ENCODE peak calls at places on chromosomes 11 and 22, in four cellular contexts. One of them, this sample, is unnamed. For H3K9me3, the result is how much of the 10 kb centered on the place peaks cover.

GRCh38 chr11:46436113-46436512 is 44.5 kb upstream of the CHRM4 start:
- DNase-seq in heart right ventricle: no peak
- DNase-seq in CD4-positive, alpha-beta memory T cell: no peak
- DNase-seq in CD8-positive, alpha-beta T cell: no peak
- DNase-seq in this sample: no peak

GRCh38 chr22:23306438-23306921 is 126.2 kb downstream of the BCR start:
- DNase-seq in heart right ventricle: peak
- DNase-seq in CD4-positive, alpha-beta memory T cell: no peak
- DNase-seq in CD8-positive, alpha-beta T cell: no peak
- DNase-seq in this sample: no peak

GRCh38 chr11:115501895-115502589 is 2.2 kb downstream of the CADM1 start:
- DNase-seq in heart right ventricle: no peak
- DNase-seq in CD4-positive, alpha-beta memory T cell: peak
- DNase-seq in CD8-positive, alpha-beta T cell: no peak
- DNase-seq in this sample: no peak

GRCh38 chr11:100759106-100759505 is 72.0 kb downstream of the ARHGAP42 start:
- DNase-seq in heart right ventricle: no peak
- DNase-seq in CD4-positive, alpha-beta memory T cell: no peak
- DNase-seq in CD8-positive, alpha-beta T cell: no peak
- DNase-seq in this sample: no peak

GRCh38 chr11:67032830-67033555 is 10.1 kb downstream of the SYT12 start:
- DNase-seq in heart right ventricle: no peak
- DNase-seq in CD4-positive, alpha-beta memory T cell: no peak
- DNase-seq in CD8-positive, alpha-beta T cell: no peak
- DNase-seq in this sample: no peak

GRCh38 chr22:40443675-40444482 is 73.5 kb downstream of the SGSM3 start:
- DNase-seq in heart right ventricle: no peak
- DNase-seq in CD4-positive, alpha-beta memory T cell: no peak
- DNase-seq in CD8-positive, alpha-beta T cell: no peak
- DNase-seq in this sample: no peak

GRCh38 chr11:6298605-6299004 is 21.7 kb downstream of the CAVIN3 start:
- DNase-seq in heart right ventricle: peak
- DNase-seq in CD4-positive, alpha-beta memory T cell: no peak
- DNase-seq in CD8-positive, alpha-beta T cell: no peak
- DNase-seq in this sample: peak

GRCh38 chr22:37726240-37726887 is 29.5 kb downstream of the TRIOBP start:
- DNase-seq in heart right ventricle: no peak
- DNase-seq in CD4-positive, alpha-beta memory T cell: no peak
- DNase-seq in CD8-positive, alpha-beta T cell: no peak
- DNase-seq in this sample: no peak

GRCh38 chr11:76161261-76161961 is 44.9 kb downstream of the WNT11 start:
- DNase-seq in heart right ventricle: peak
- DNase-seq in CD4-positive, alpha-beta memory T cell: no peak
- DNase-seq in CD8-positive, alpha-beta T cell: no peak
- DNase-seq in this sample: no peak

GRCh38 chr11:13101836-13102574 is 92.9 kb downstream of the RASSF10 start:
- DNase-seq in heart right ventricle: no peak
- DNase-seq in CD4-positive, alpha-beta memory T cell: no peak
- DNase-seq in CD8-positive, alpha-beta T cell: no peak
- DNase-seq in this sample: no peak

GRCh38 chr11:32088117-32088941 is 2.5 kb upstream of the RCN1 start:
- DNase-seq in heart right ventricle: peak
- DNase-seq in CD4-positive, alpha-beta memory T cell: no peak
- DNase-seq in CD8-positive, alpha-beta T cell: no peak
- DNase-seq in this sample: peak

GRCh38 chr11:78310500-78310909 is 107.1 kb downstream of the GAB2 start:
- DNase-seq in heart right ventricle: peak
- DNase-seq in CD4-positive, alpha-beta memory T cell: no peak
- DNase-seq in CD8-positive, alpha-beta T cell: no peak
- DNase-seq in this sample: peak

GRCh38 chr11:70675697-70676374 is 277.5 kb downstream of the CTTN start:
- DNase-seq in heart right ventricle: no peak
- DNase-seq in CD4-positive, alpha-beta memory T cell: no peak
- DNase-seq in CD8-positive, alpha-beta T cell: no peak
- DNase-seq in this sample: no peak

GRCh38 chr11:114260483-114260882 is 35.7 kb upstream of the NNMT start:
- DNase-seq in heart right ventricle: no peak
- DNase-seq in CD4-positive, alpha-beta memory T cell: no peak
- DNase-seq in CD8-positive, alpha-beta T cell: no peak
- DNase-seq in this sample: peak

GRCh38 chr11:21072517-21072916 is 403.1 kb downstream of the NELL1 start:
- DNase-seq in heart right ventricle: no peak
- DNase-seq in CD4-positive, alpha-beta memory T cell: no peak
- DNase-seq in CD8-positive, alpha-beta T cell: no peak
- DNase-seq in this sample: no peak

GRCh38 chr11:62431171-62431895 is 12.5 kb downstream of the SCGB1A1 start:
- DNase-seq in heart right ventricle: no peak
- DNase-seq in CD4-positive, alpha-beta memory T cell: no peak
- DNase-seq in CD8-positive, alpha-beta T cell: no peak
- DNase-seq in this sample: no peak

GRCh38 chr11:10925149-10925926 is 67.5 kb upstream of the ZBED5 start:
- DNase-seq in heart right ventricle: no peak
- DNase-seq in CD4-positive, alpha-beta memory T cell: no peak
- DNase-seq in CD8-positive, alpha-beta T cell: no peak
- DNase-seq in this sample: no peak

GRCh38 chr11:93123351-93123898 is 74.4 kb downstream of the SLC36A4 start:
- DNase-seq in heart right ventricle: peak
- DNase-seq in CD4-positive, alpha-beta memory T cell: no peak
- DNase-seq in CD8-positive, alpha-beta T cell: no peak
- DNase-seq in this sample: peak

GRCh38 chr22:33524511-33525270 is 395.6 kb downstream of the LARGE1 start:
- DNase-seq in heart right ventricle: no peak
- DNase-seq in CD4-positive, alpha-beta memory T cell: no peak
- DNase-seq in CD8-positive, alpha-beta T cell: no peak
- DNase-seq in this sample: no peak

GRCh38 chr11:132772712-132773545 is 759.4 kb downstream of the OPCML start:
- DNase-seq in heart right ventricle: no peak
- DNase-seq in CD4-positive, alpha-beta memory T cell: no peak
- DNase-seq in CD8-positive, alpha-beta T cell: no peak
- DNase-seq in this sample: no peak

GRCh38 chr11:66988238-66988637 is 13.1 kb downstream of the C11orf86 start:
- DNase-seq in heart right ventricle: no peak
- DNase-seq in CD4-positive, alpha-beta memory T cell: no peak
- DNase-seq in CD8-positive, alpha-beta T cell: no peak
- DNase-seq in this sample: no peak

GRCh38 chr22:39970742-39971141 is 10.5 kb downstream of the TMA7B start:
- DNase-seq in heart right ventricle: no peak
- DNase-seq in CD4-positive, alpha-beta memory T cell: no peak
- DNase-seq in CD8-positive, alpha-beta T cell: no peak
- DNase-seq in this sample: no peak

GRCh38 chr11:104700609-104701008 is 197.7 kb downstream of the CASP12 start:
- DNase-seq in heart right ventricle: no peak
- DNase-seq in CD4-positive, alpha-beta memory T cell: peak
- DNase-seq in CD8-positive, alpha-beta T cell: no peak
- DNase-seq in this sample: no peak

GRCh38 chr22:41699264-41700104 is at the start of gene MEI1:
- DNase-seq in heart right ventricle: peak
- DNase-seq in CD4-positive, alpha-beta memory T cell: peak
- DNase-seq in CD8-positive, alpha-beta T cell: peak
- DNase-seq in this sample: peak

GRCh38 chr11:15501566-15501965 is 386.8 kb downstream of the INSC start:
- DNase-seq in heart right ventricle: no peak
- DNase-seq in CD4-positive, alpha-beta memory T cell: no peak
- DNase-seq in CD8-positive, alpha-beta T cell: no peak
- DNase-seq in this sample: no peak

GRCh38 chr22:24068717-24069116 is 57.6 kb downstream of the CABIN1 start:
- DNase-seq in heart right ventricle: no peak
- DNase-seq in CD4-positive, alpha-beta memory T cell: no peak
- DNase-seq in CD8-positive, alpha-beta T cell: no peak
- DNase-seq in this sample: no peak

GRCh38 chr11:74611369-74611861 is 19.0 kb downstream of the POLD3 start:
- DNase-seq in heart right ventricle: no peak
- DNase-seq in CD4-positive, alpha-beta memory T cell: peak
- DNase-seq in CD8-positive, alpha-beta T cell: no peak
- DNase-seq in this sample: no peak

GRCh38 chr11:65700377-65700776 is 11.7 kb upstream of the KAT5 start:
- DNase-seq in heart right ventricle: no peak
- DNase-seq in CD4-positive, alpha-beta memory T cell: no peak
- DNase-seq in CD8-positive, alpha-beta T cell: no peak
- DNase-seq in this sample: no peak

GRCh38 chr11:114775849-114776621 is 97.7 kb downstream of the NXPE2 start:
- DNase-seq in heart right ventricle: peak
- DNase-seq in CD4-positive, alpha-beta memory T cell: no peak
- DNase-seq in CD8-positive, alpha-beta T cell: no peak
- DNase-seq in this sample: no peak

GRCh38 chr11:63549411-63549810 is 12.8 kb downstream of the PLAAT4 start:
- DNase-seq in heart right ventricle: no peak
- DNase-seq in CD4-positive, alpha-beta memory T cell: no peak
- DNase-seq in CD8-positive, alpha-beta T cell: no peak
- DNase-seq in this sample: no peak

GRCh38 chr11:119754199-119754598 is 25.2 kb upstream of the NECTIN1 start:
- DNase-seq in heart right ventricle: no peak
- DNase-seq in CD4-positive, alpha-beta memory T cell: no peak
- DNase-seq in CD8-positive, alpha-beta T cell: no peak
- DNase-seq in this sample: no peak

GRCh38 chr22:18055619-18056160 is 22.1 kb upstream of the PEX26 start:
- DNase-seq in heart right ventricle: no peak
- DNase-seq in CD4-positive, alpha-beta memory T cell: no peak
- DNase-seq in CD8-positive, alpha-beta T cell: no peak
- DNase-seq in this sample: no peak
- H3K27ac ChIP-seq in heart right ventricle: peak
- H3K27ac ChIP-seq in CD4-positive, alpha-beta memory T cell: no peak
- H3K27ac ChIP-seq in CD8-positive, alpha-beta T cell: no peak
- H3K27ac ChIP-seq in this sample: peak

DNA sequence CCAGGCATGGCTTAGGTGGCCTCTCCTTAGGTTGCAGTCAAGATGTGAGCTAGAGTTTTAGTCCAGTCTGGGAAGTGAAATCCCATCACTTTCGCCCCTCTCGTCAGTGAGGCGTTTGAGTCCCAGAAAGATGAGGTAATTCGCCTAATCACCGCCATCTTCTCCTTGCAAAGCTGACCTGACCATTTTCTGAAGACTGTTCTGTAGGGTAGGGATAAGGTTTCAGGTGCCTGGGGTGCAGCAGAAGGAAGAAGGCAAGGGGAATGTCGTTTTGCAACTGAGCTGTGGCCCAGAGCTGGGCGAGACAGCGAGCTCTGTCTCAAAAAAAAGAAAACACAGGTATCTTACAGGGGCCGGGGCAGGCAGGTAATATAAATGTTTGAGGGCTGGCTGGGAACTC is 61.7 kb upstream of the CECR2 start:
- DNase-seq in heart right ventricle: no peak
- DNase-seq in CD4-positive, alpha-beta memory T cell: no peak
- DNase-seq in CD8-positive, alpha-beta T cell: no peak
- DNase-seq in this sample: no peak
- H3K9me3 ChIP-seq in heart right ventricle: under half
- H3K9me3 ChIP-seq in CD4-positive, alpha-beta memory T cell: under half
- H3K9me3 ChIP-seq in CD8-positive, alpha-beta T cell: under half
- H3K9me3 ChIP-seq in this sample: under half

GRCh38 chr11:130846606-130847005 is 69.7 kb downstream of the SNX19 start:
- DNase-seq in heart right ventricle: no peak
- DNase-seq in CD4-positive, alpha-beta memory T cell: no peak
- DNase-seq in CD8-positive, alpha-beta T cell: no peak
- DNase-seq in this sample: no peak

GRCh38 chr11:130849215-130849568 is 67.1 kb downstream of the SNX19 start:
- DNase-seq in heart right ventricle: no peak
- DNase-seq in CD4-positive, alpha-beta memory T cell: no peak
- DNase-seq in CD8-positive, alpha-beta T cell: no peak
- DNase-seq in this sample: no peak

GRCh38 chr11:130850185-130850944 is 65.9 kb downstream of the SNX19 start:
- DNase-seq in heart right ventricle: no peak
- DNase-seq in CD4-positive, alpha-beta memory T cell: no peak
- DNase-seq in CD8-positive, alpha-beta T cell: no peak
- DNase-seq in this sample: no peak

GRCh38 chr11:130848361-130849214 is 67.7 kb downstream of the SNX19 start:
- DNase-seq in heart right ventricle: no peak
- DNase-seq in CD4-positive, alpha-beta memory T cell: no peak
- DNase-seq in CD8-positive, alpha-beta T cell: no peak
- DNase-seq in this sample: no peak

DNA sequence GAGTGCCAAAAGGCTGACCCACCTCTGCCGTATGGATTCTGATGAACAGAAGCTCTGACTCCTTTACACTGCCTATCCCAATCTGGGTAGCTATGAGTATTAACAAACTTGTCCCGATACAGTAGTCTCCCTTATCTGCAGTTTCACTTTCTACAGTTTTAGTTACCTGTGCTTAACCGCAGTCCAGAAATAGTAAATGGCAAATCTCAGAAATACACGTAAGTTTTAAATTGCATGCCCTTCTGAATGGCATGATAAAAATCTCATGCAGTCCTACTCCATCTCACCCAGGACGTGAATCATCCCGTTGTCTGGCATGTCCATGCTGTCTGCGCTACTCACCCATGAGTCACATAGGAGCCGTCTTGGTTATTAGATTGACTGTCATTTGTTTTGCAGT is 68.8 kb downstream of the SNX19 start:
- DNase-seq in heart right ventricle: no peak
- DNase-seq in CD4-positive, alpha-beta memory T cell: no peak
- DNase-seq in CD8-positive, alpha-beta T cell: no peak
- DNase-seq in this sample: no peak
- H3K27ac ChIP-seq in heart right ventricle: no peak
- H3K27ac ChIP-seq in CD4-positive, alpha-beta memory T cell: no peak
- H3K27ac ChIP-seq in CD8-positive, alpha-beta T cell: no peak
- H3K27ac ChIP-seq in this sample: no peak

DNA sequence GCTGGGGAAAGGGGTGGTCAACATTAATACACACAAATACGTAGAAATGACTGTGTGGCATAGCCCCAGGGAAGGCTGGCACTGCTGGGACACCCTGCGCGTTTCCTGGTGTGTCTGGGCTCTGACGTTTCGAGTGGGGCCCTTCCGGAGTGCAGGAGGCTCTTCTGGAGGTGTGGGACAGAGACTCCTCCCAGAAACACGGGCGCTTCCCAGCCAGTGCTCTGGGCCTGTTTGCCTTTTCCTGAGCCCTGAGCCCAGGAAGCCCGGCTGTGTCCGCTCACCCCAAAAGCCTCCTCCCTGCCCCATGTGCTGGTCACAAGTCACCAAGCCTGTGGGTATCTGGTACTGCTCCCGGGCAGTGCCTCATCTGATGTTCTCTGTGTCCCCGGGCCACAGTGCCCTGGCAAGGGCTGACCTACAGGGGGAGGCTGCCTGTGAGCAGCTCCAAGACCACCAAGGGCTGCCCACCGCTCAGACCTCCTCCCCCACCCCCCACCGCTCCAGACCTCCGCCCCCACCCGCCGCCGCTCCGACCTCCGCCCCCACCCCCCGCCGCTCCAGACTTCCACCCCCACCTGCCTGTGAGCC is 1133.3 kb downstream of the BRD1 start:
- DNase-seq in heart right ventricle: no peak
- DNase-seq in CD4-positive, alpha-beta memory T cell: no peak
- DNase-seq in CD8-positive, alpha-beta T cell: no peak
- DNase-seq in this sample: no peak
- H3K9me3 ChIP-seq in heart right ventricle: under half
- H3K9me3 ChIP-seq in CD4-positive, alpha-beta memory T cell: under half
- H3K9me3 ChIP-seq in CD8-positive, alpha-beta T cell: under half
- H3K9me3 ChIP-seq in this sample: under half

GRCh38 chr22:47102081-47102480 is 339.6 kb downstream of the TBC1D22A start:
- DNase-seq in heart right ventricle: no peak
- DNase-seq in CD4-positive, alpha-beta memory T cell: no peak
- DNase-seq in CD8-positive, alpha-beta T cell: no peak
- DNase-seq in this sample: no peak
- H3K27ac ChIP-seq in heart right ventricle: no peak
- H3K27ac ChIP-seq in CD4-positive, alpha-beta memory T cell: no peak
- H3K27ac ChIP-seq in CD8-positive, alpha-beta T cell: no peak
- H3K27ac ChIP-seq in this sample: no peak

This sample was measured in body of pancreas.